ENCODE peak calls at places on chromosomes 5 and 9, in six cellular contexts. E is activated CD8-positive, alpha-beta T cell treated with anti-CD3 and anti-CD28 coated beads for 36 hours; H is vagina; W is cardiac fibroblast; D is GM20000; R is astrocyte of the spinal cord. S is an unnamed sample.
A peak's percentile ranks its signal among the peaks of the same experiment; 100 is the strongest.

GRCh38 chr5:167442922-167443321 is 848.5 kb upstream of the WWC1 start:
- DNase-seq in E (no peak), H (no peak), W (no peak), D (no peak), R (peak; percentile 68), S (no peak)

GRCh38 chr5:42750507-42750906 is 6.1 kb upstream of the CCDC152 start:
- DNase-seq in E (no peak), H (no peak), W (no peak), D (no peak), R (no peak), S (no peak)

GRCh38 chr5:73338201-73339126 is 110.1 kb downstream of the FOXD1 start:
- DNase-seq in E (no peak), H (no peak), W (no peak), D (no peak), R (peak; percentile 97), S (no peak)

GRCh38 chr9:80285325-80285724 is 713.6 kb downstream of the TLE4 start:
- DNase-seq in E (no peak), H (no peak), W (peak; percentile 1), D (no peak), R (peak; percentile 12), S (no peak)

GRCh38 chr9:92790542-92791527 is 26.2 kb upstream of the BICD2 start:
- DNase-seq in E (peak; percentile 88), H (no peak), W (peak; percentile 84), D (peak; percentile 72), R (peak; percentile 80), S (no peak)

GRCh38 chr5:84119252-84119651 is 265.4 kb downstream of the EDIL3 start:
- DNase-seq in E (no peak), H (no peak), W (no peak), D (no peak), R (no peak), S (no peak)

GRCh38 chr9:115018547-115019435 is 88.4 kb upstream of the TNFSF8 start:
- DNase-seq in E (peak; percentile 23), H (no peak), W (peak; percentile 39), D (no peak), R (peak; percentile 75), S (no peak)

GRCh38 chr5:148841519-148841918 is 15.1 kb downstream of the ADRB2 start:
- DNase-seq in E (no peak), H (no peak), W (no peak), D (no peak), R (no peak), S (no peak)

GRCh38 chr9:106621299-106621920 is 241.6 kb upstream of the ZNF462 start:
- DNase-seq in E (no peak), H (no peak), W (no peak), D (no peak), R (peak; percentile 15), S (no peak)

GRCh38 chr9:72665421-72665820 is 144.0 kb downstream of the TMC1 start:
- DNase-seq in E (no peak), H (no peak), W (peak; percentile 11), D (no peak), R (peak; percentile 42), S (no peak)

GRCh38 chr5:34716986-34717385 is 60.9 kb downstream of the RAI14 start:
- DNase-seq in E (no peak), H (no peak), W (no peak), D (no peak), R (no peak), S (no peak)

GRCh38 chr9:5786370-5787127 is 46.4 kb downstream of the ERMP1 start:
- DNase-seq in E (no peak), H (no peak), W (no peak), D (no peak), R (peak; percentile 32), S (no peak)

GRCh38 chr9:98532147-98532546 is 176.6 kb downstream of the GABBR2 start:
- DNase-seq in E (no peak), H (peak; percentile 37), W (no peak), D (no peak), R (no peak), S (no peak)

GRCh38 chr5:137611011-137611580 is 112.0 kb upstream of the SPOCK1 start:
- DNase-seq in E (no peak), H (peak; percentile 55), W (no peak), D (no peak), R (no peak), S (no peak)

GRCh38 chr5:17089690-17090089 is 127.7 kb upstream of the BASP1 start:
- DNase-seq in E (no peak), H (no peak), W (no peak), D (no peak), R (no peak), S (no peak)

GRCh38 chr5:114116981-114117380 is 244.9 kb upstream of the KCNN2 start:
- DNase-seq in E (no peak), H (no peak), W (no peak), D (no peak), R (no peak), S (no peak)

GRCh38 chr5:172450861-172451695 is 3.2 kb downstream of the SH3PXD2B start:
- DNase-seq in E (peak; percentile 51), H (no peak), W (peak; percentile 70), D (peak; percentile 49), R (no peak), S (no peak)

GRCh38 chr5:35659556-35659955 is 41.9 kb downstream of the SPEF2 start:
- DNase-seq in E (no peak), H (no peak), W (no peak), D (no peak), R (no peak), S (no peak)

GRCh38 chr5:125891326-125891725 is 531.9 kb upstream of the GRAMD2B start:
- DNase-seq in E (no peak), H (no peak), W (no peak), D (no peak), R (peak; percentile 20), S (no peak)

GRCh38 chr5:100757618-100758017 is 145.5 kb downstream of the ST8SIA4 start:
- DNase-seq in E (no peak), H (no peak), W (no peak), D (no peak), R (no peak), S (no peak)

GRCh38 chr5:170597109-170597741 is 93.4 kb downstream of the KCNIP1 start:
- DNase-seq in E (peak; percentile 69), H (no peak), W (peak; percentile 11), D (no peak), R (peak; percentile 50), S (no peak)

GRCh38 chr5:177357459-177358332 is at the start of gene RGS14:
- DNase-seq in E (peak; percentile 75), H (no peak), W (peak; percentile 53), D (peak; percentile 93), R (peak; percentile 18), S (no peak)

GRCh38 chr5:64690417-64691151 is at the start of gene SHISAL2B:
- DNase-seq in E (peak; percentile 14), H (no peak), W (peak; percentile 31), D (peak; percentile 38), R (peak; percentile 23), S (no peak)

GRCh38 chr5:169886033-169886432 is 94.3 kb downstream of the INSYN2B start:
- DNase-seq in E (no peak), H (no peak), W (no peak), D (no peak), R (no peak), S (no peak)

GRCh38 chr9:73081979-73082657 is 69.5 kb upstream of the ANXA1 start:
- DNase-seq in E (peak; percentile 10), H (no peak), W (peak; percentile 80), D (peak; percentile 25), R (peak; percentile 57), S (no peak)

GRCh38 chr9:95508968-95509850 is 7.6 kb downstream of the PTCH1 start:
- DNase-seq in E (peak; percentile 88), H (no peak), W (peak; percentile 95), D (peak; percentile 81), R (peak; percentile 94), S (no peak)
- TF ChIP-seq CTCF in E (no peak), H (no peak), W (no peak), D (no peak), R (no peak), S (no peak)

GRCh38 chr5:155052532-155052931 is 39.0 kb downstream of the KIF4B start:
- DNase-seq in E (no peak), H (no peak), W (no peak), D (no peak), R (no peak), S (no peak)

GRCh38 chr5:155046591-155046990 is 33.0 kb downstream of the KIF4B start:
- DNase-seq in E (no peak), H (no peak), W (no peak), D (no peak), R (no peak), S (no peak)

GRCh38 chr5:155047818-155048217 is 34.3 kb downstream of the KIF4B start:
- DNase-seq in E (no peak), H (no peak), W (no peak), D (no peak), R (no peak), S (no peak)

GRCh38 chr5:155050384-155051019 is 36.9 kb downstream of the KIF4B start:
- DNase-seq in E (no peak), H (no peak), W (no peak), D (no peak), R (no peak), S (no peak)

GRCh38 chr5:155049569-155050383 is 36.2 kb downstream of the KIF4B start:
- DNase-seq in E (no peak), H (no peak), W (peak; percentile 13), D (no peak), R (peak; percentile 1), S (no peak)
- TF ChIP-seq CTCF in E (no peak), H (no peak), W (peak; percentile 48), D (peak; percentile 45), R (peak; percentile 26), S (peak; percentile 49)

DNA sequence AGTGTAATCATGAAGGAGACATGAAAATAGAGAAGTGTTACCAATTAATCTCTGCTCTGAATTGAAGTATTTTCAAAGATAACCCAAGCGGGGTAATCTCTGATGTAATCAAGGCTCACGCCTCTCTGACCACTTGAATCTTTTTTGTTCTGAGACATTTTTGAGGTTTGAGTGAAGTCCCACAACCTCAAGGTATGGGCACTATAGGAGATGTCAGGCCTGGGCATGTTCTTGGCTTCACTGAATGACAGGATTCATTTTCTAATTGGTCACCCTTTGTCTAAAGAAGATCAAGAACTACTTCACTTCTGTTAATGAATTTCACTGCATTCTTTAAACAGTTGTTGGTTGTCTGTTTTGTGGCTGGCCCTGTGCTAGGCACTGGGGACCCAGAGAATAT is 23.7 kb downstream of the ENHO start:
- DNase-seq in E (no peak), H (no peak), W (no peak), D (no peak), R (no peak), S (no peak)
- TF ChIP-seq CTCF in E (no peak), H (no peak), W (no peak), D (no peak), R (no peak), S (no peak)

DNA sequence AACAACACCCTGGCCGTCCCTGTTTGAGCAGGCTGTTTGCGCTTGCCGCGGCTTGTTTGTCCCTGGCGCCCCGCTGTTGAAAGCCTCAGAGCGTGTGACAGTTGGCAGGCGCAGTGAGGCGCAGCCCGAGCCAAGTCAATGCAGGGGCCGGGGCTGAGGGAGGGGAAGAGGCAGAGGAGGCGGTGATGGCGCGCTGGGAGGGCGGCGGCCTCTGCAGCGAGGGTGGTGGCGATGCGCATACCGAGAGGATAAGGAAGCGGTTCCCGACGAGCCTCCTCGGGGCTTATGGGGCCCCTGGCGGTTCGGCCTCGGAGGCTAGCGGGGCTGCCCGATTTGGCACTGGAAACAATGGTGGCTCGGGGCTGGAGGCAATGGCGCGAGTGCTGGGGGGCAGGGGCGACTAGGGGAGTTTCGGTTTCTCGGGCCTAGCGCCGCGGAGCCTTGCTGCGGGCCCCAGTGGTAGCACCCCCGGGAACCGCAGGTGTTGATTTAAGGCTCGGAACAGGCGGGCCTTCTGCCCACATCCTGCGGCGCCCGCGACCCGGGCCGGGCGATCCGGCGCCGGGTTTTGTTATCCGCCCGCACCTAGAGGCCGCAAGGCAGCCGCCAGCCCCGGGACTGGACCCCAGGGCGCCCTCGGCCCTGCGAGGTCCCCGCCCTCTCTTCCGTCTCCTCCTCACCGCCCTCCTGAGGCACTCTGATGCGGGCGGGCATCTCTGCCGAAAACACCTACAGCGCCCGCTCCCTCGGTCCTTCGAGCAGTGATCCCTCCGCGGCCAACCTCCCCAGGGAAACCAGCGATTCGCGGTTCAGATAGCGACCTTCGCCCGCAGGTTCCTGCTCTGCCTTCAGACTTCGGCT is 955 bp upstream of the LNPEP start:
- DNase-seq in E (peak; percentile 95), H (no peak), W (peak; percentile 97), D (peak; percentile 86), R (peak; percentile 97), S (peak; percentile 96)
- TF ChIP-seq CTCF in E (no peak), H (peak; percentile 35), W (no peak), D (no peak), R (no peak), S (no peak)

S was measured in chondrocyte.